ENCODE peak calls at places on chromosomes 12 and 14, in ten cellular contexts. V is AG08395; N is AG09309; G is activated CD4-positive, alpha-beta T cell treated with anti-CD3 and anti-CD28 coated beads for 24 hours; W is M059J; P is GM10248; C is uterus; X is CD4-positive, alpha-beta T cell; D is transverse colon; J is CD8-positive, alpha-beta T cell. B is an unnamed sample.
A peak's percentile ranks its signal among the peaks of the same experiment; 100 is the strongest.

GRCh38 chr12:109727039-109727723 is 13.6 kb downstream of the FAM222A start:
- DNase-seq in V (no peak), N (no peak), G (no peak), W (no peak), P (no peak), C (no peak), X (no peak), D (no peak), J (no peak), B (no peak)

GRCh38 chr14:75561013-75561432 is 17.4 kb upstream of the FLVCR2 start:
- DNase-seq in V (peak; percentile 89), N (peak; percentile 21), G (no peak), W (peak; percentile 74), P (peak; percentile 61), C (peak; percentile 55), X (no peak), D (peak; percentile 82), J (peak; percentile 56), B (peak; percentile 42)

GRCh38 chr12:114636723-114637480 is 47.1 kb downstream of the TBX3 start:
- DNase-seq in V (peak; percentile 62), N (no peak), G (no peak), W (peak; percentile 23), P (no peak), C (no peak), X (no peak), D (peak; percentile 8), J (no peak), B (no peak)

GRCh38 chr12:47816646-47817271 is 2.9 kb downstream of the HDAC7 start:
- DNase-seq in V (no peak), N (no peak), G (no peak), W (peak; percentile 34), P (no peak), C (no peak), X (no peak), D (no peak), J (no peak), B (no peak)

GRCh38 chr12:46788247-46788887 is 37.4 kb downstream of the SLC38A4 start:
- DNase-seq in V (no peak), N (no peak), G (no peak), W (no peak), P (no peak), C (no peak), X (no peak), D (no peak), J (no peak), B (no peak)

GRCh38 chr12:116299548-116300150 is 22.2 kb upstream of the MED13L start:
- DNase-seq in V (peak; percentile 9), N (no peak), G (no peak), W (no peak), P (no peak), C (no peak), X (no peak), D (no peak), J (no peak), B (no peak)

GRCh38 chr12:23887055-23887835 is 62.2 kb downstream of the SOX5 start:
- DNase-seq in V (no peak), N (no peak), G (no peak), W (no peak), P (no peak), C (no peak), X (no peak), D (no peak), J (no peak), B (no peak)

GRCh38 chr14:47509957-47510356 is 165.4 kb downstream of the MDGA2 start:
- DNase-seq in V (no peak), N (no peak), G (no peak), W (no peak), P (no peak), C (no peak), X (no peak), D (no peak), J (no peak), B (no peak)

B was measured in RCC 7860.